ENCODE peak calls at places on chromosomes 7 and 10, in seven cellular contexts. S is mucosa of descending colon, T is GM12865, E is HFFc6, M is Calu3, N is spleen, Z is body of pancreas. B is an unnamed sample.

GRCh38 chr7:84688671-84689070 is 494.1 kb upstream of the SEMA3A start:
- DNase-seq in S (no peak), T (no peak), E (peak; percentile 47), M (no peak), N (no peak), Z (no peak), B (no peak)

GRCh38 chr7:98616381-98617050 is 569 bp upstream of the NPTX2 start:
- DNase-seq in S (no peak), T (no peak), E (no peak), M (no peak), N (no peak), Z (peak; percentile 36), B (peak; percentile 25)

GRCh38 chr10:44697096-44697495 is 214.0 kb upstream of the TMEM72 start:
- DNase-seq in S (no peak), T (no peak), E (no peak), M (no peak), N (no peak), Z (no peak), B (no peak)

GRCh38 chr7:113314594-113314993 is 196.2 kb upstream of the SMIM30 start:
- DNase-seq in S (no peak), T (no peak), E (no peak), M (no peak), N (no peak), Z (no peak), B (no peak)

GRCh38 chr10:81920213-81920829 is 45.3 kb downstream of the NRG3 start:
- DNase-seq in S (no peak), T (peak; percentile 9), E (no peak), M (peak; percentile 75), N (no peak), Z (peak; percentile 26), B (peak; percentile 22)

GRCh38 chr10:125007436-125007835 is 65.5 kb downstream of the ZRANB1 start:
- DNase-seq in S (no peak), T (no peak), E (no peak), M (no peak), N (no peak), Z (no peak), B (no peak)

GRCh38 chr7:105664816-105665525 is 83.7 kb upstream of the EFCAB10 start:
- DNase-seq in S (no peak), T (no peak), E (peak; percentile 17), M (peak; percentile 69), N (no peak), Z (peak; percentile 49), B (no peak)

GRCh38 chr10:101639141-101639900 is 51.2 kb downstream of the DPCD start:
- DNase-seq in S (no peak), T (no peak), E (no peak), M (no peak), N (no peak), Z (no peak), B (no peak)

GRCh38 chr10:25786181-25786580 is 147.8 kb upstream of the MYO3A start:
- DNase-seq in S (no peak), T (no peak), E (no peak), M (no peak), N (no peak), Z (peak; percentile 8), B (no peak)

GRCh38 chr10:106900041-106900674 is 264.3 kb downstream of the SORCS1 start:
- DNase-seq in S (no peak), T (peak; percentile 28), E (no peak), M (no peak), N (no peak), Z (no peak), B (no peak)

GRCh38 chr7:138981332-138982203 is at the start of gene KIAA1549:
- DNase-seq in S (peak; percentile 83), T (peak; percentile 83), E (peak; percentile 54), M (peak; percentile 85), N (peak; percentile 87), Z (peak; percentile 86), B (peak; percentile 97)

GRCh38 chr7:51949726-51950644 is 633.4 kb upstream of the COBL start:
- DNase-seq in S (no peak), T (no peak), E (no peak), M (no peak), N (no peak), Z (no peak), B (no peak)

GRCh38 chr10:122649903-122650302 is 49.7 kb downstream of the C10orf120 start:
- DNase-seq in S (no peak), T (no peak), E (no peak), M (no peak), N (peak; percentile 33), Z (no peak), B (no peak)

GRCh38 chr10:94043431-94043990 is 49.8 kb downstream of the PLCE1 start:
- DNase-seq in S (no peak), T (no peak), E (no peak), M (no peak), N (no peak), Z (no peak), B (no peak)

GRCh38 chr7:51162724-51163329 is 153.8 kb downstream of the COBL start:
- DNase-seq in S (peak; percentile 41), T (peak; percentile 80), E (peak; percentile 84), M (peak; percentile 94), N (no peak), Z (peak; percentile 86), B (peak; percentile 64)

GRCh38 chr10:35640951-35641429 is 1.1 kb downstream of the FZD8 start:
- DNase-seq in S (peak; percentile 82), T (peak; percentile 87), E (peak; percentile 65), M (peak; percentile 70), N (peak; percentile 85), Z (peak; percentile 79), B (peak; percentile 64)

GRCh38 chr7:123070702-123071286 is 75.3 kb upstream of the TAS2R16 start:
- DNase-seq in S (no peak), T (peak; percentile 60), E (no peak), M (peak; percentile 18), N (no peak), Z (peak; percentile 26), B (peak; percentile 25)
- TF ChIP-seq CTCF in S (no peak), T (peak; percentile 75), E (peak; percentile 40), M (no peak), N (no peak), Z (no peak), B (peak; percentile 47)

GRCh38 chr7:1189986-1190772 is 30.2 kb upstream of the ZFAND2A start:
- DNase-seq in S (no peak), T (no peak), E (no peak), M (no peak), N (no peak), Z (no peak), B (no peak)

GRCh38 chr7:1188720-1189294 is 28.8 kb upstream of the ZFAND2A start:
- DNase-seq in S (no peak), T (no peak), E (no peak), M (no peak), N (no peak), Z (no peak), B (no peak)

GRCh38 chr7:1193593-1194424 is 33.8 kb upstream of the ZFAND2A start:
- DNase-seq in S (peak; percentile 64), T (peak; percentile 27), E (peak; percentile 45), M (peak; percentile 92), N (no peak), Z (peak; percentile 78), B (no peak)

GRCh38 chr7:1196950-1197349 is 35.7 kb upstream of the UNCX start:
- DNase-seq in S (no peak), T (no peak), E (no peak), M (no peak), N (no peak), Z (no peak), B (no peak)

DNA sequence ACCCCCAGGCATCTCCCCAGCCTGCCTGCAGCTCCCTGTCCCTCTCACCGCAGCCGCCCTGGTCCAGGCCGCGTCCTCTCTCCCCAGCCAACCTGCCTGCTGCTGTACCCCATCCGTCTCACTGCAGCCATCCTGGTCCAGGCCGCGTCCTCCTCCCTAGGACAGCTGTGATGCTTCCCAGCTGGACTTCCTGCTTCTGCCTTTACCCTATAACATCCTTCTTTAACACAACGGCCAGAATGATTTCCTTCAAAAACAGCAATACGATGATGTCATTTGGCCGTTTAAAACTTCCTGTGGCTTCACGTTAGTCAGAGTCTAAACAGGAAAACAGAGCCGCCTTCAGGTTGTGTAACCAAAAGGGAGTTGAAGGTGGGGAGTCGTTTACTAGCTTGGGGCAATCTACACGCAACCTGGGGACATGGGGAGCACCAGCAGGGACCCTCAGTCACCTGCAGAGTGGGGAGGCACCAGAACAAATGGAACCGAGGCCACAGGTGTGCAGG is 32.2 kb upstream of the ZFAND2A start:
- DNase-seq in S (no peak), T (peak; percentile 31), E (peak; percentile 70), M (no peak), N (no peak), Z (no peak), B (no peak)
- TF ChIP-seq CTCF in S (no peak), T (no peak), E (peak; percentile 47), M (no peak), N (no peak), Z (no peak), B (no peak)

GRCh38 chr7:151736403-151736909 is 140.5 kb downstream of the PRKAG2 start:
- DNase-seq in S (no peak), T (no peak), E (peak; percentile 97), M (peak; percentile 72), N (no peak), Z (peak; percentile 62), B (no peak)
- TF ChIP-seq CTCF in S (no peak), T (no peak), E (peak; percentile 75), M (peak; percentile 26), N (no peak), Z (no peak), B (no peak)

GRCh38 chr7:42940985-42941847 is 9.0 kb downstream of the MRPL32 start:
- DNase-seq in S (peak; percentile 77), T (peak; percentile 89), E (peak; percentile 64), M (peak; percentile 88), N (peak; percentile 88), Z (peak; percentile 89), B (peak; percentile 59)
- TF ChIP-seq CTCF in S (peak; percentile 78), T (peak; percentile 92), E (peak; percentile 95), M (peak; percentile 91), N (peak; percentile 83), Z (peak; percentile 78), B (peak; percentile 90)

GRCh38 chr10:27446091-27446918 is 57.8 kb upstream of the RAB18 start:
- DNase-seq in S (no peak), T (peak; percentile 10), E (peak; percentile 63), M (no peak), N (no peak), Z (no peak), B (peak; percentile 7)
- TF ChIP-seq CTCF in S (no peak), T (no peak), E (peak; percentile 74), M (no peak), N (peak; percentile 41), Z (no peak), B (no peak)

GRCh38 chr7:155593455-155594162 is 47.2 kb upstream of the CNPY1 start:
- DNase-seq in S (no peak), T (no peak), E (no peak), M (no peak), N (peak; percentile 85), Z (no peak), B (no peak)
- TF ChIP-seq CTCF in S (no peak), T (no peak), E (no peak), M (no peak), N (no peak), Z (no peak), B (no peak)

DNA sequence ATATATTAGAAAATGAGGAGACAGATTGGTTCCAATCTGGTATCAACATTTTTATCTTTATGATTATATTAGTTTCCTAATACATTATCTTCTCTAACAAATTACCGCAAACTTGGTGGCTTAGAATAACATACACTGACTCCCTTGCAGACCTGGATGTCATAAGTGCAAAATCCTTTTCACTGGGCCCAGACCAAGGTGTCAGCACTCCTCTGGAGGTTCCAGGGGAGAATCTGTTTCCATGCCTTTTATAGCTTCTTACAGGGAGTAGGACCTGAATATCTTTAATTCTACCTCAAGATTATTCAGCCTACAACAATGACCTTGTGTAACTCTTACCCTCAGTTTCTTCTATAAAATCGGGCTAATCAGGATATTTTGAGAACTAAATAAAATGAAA is 329.9 kb upstream of the GRM3 start:
- DNase-seq in S (no peak), T (no peak), E (no peak), M (no peak), N (no peak), Z (no peak), B (no peak)
- TF ChIP-seq CTCF in S (no peak), T (no peak), E (no peak), M (no peak), N (no peak), Z (no peak), B (no peak)

B was measured in GM20000.